ENCODE peak calls at places on chromosomes 6 and 20, in seven cellular contexts. One of them, this sample, is unnamed.

GRCh38 chr6:137291441-137291840 is 72.3 kb upstream of the IFNGR1 start:
- DNase-seq in hippocampal formation: peak
- DNase-seq in central memory CD4-positive, alpha-beta T cell: no peak
- DNase-seq in omental fat pad: no peak
- DNase-seq in A673: peak
- DNase-seq in fibroblast of mammary gland: peak
- DNase-seq in H9: no peak
- DNase-seq in this sample: no peak

GRCh38 chr6:139060332-139060731 is 31.8 kb downstream of the ABRACL start:
- DNase-seq in hippocampal formation: no peak
- DNase-seq in central memory CD4-positive, alpha-beta T cell: no peak
- DNase-seq in omental fat pad: no peak
- DNase-seq in A673: no peak
- DNase-seq in fibroblast of mammary gland: peak
- DNase-seq in H9: no peak
- DNase-seq in this sample: no peak

GRCh38 chr6:43481075-43481474 is 3.7 kb downstream of the TJAP1 start:
- DNase-seq in hippocampal formation: no peak
- DNase-seq in central memory CD4-positive, alpha-beta T cell: no peak
- DNase-seq in omental fat pad: no peak
- DNase-seq in A673: no peak
- DNase-seq in fibroblast of mammary gland: no peak
- DNase-seq in H9: no peak
- DNase-seq in this sample: no peak

GRCh38 chr20:50579511-50579910 is 69.3 kb downstream of the PTPN1 start:
- DNase-seq in hippocampal formation: no peak
- DNase-seq in central memory CD4-positive, alpha-beta T cell: no peak
- DNase-seq in omental fat pad: no peak
- DNase-seq in A673: no peak
- DNase-seq in fibroblast of mammary gland: no peak
- DNase-seq in H9: no peak
- DNase-seq in this sample: no peak

GRCh38 chr6:16683524-16684194 is 77.6 kb downstream of the ATXN1 start:
- DNase-seq in hippocampal formation: no peak
- DNase-seq in central memory CD4-positive, alpha-beta T cell: no peak
- DNase-seq in omental fat pad: no peak
- DNase-seq in A673: peak
- DNase-seq in fibroblast of mammary gland: peak
- DNase-seq in H9: no peak
- DNase-seq in this sample: no peak

GRCh38 chr20:48638546-48638945 is 189.3 kb downstream of the PREX1 start:
- DNase-seq in hippocampal formation: no peak
- DNase-seq in central memory CD4-positive, alpha-beta T cell: no peak
- DNase-seq in omental fat pad: no peak
- DNase-seq in A673: no peak
- DNase-seq in fibroblast of mammary gland: peak
- DNase-seq in H9: no peak
- DNase-seq in this sample: no peak

GRCh38 chr20:22403860-22404608 is 180.3 kb downstream of the FOXA2 start:
- DNase-seq in hippocampal formation: no peak
- DNase-seq in central memory CD4-positive, alpha-beta T cell: no peak
- DNase-seq in omental fat pad: no peak
- DNase-seq in A673: no peak
- DNase-seq in fibroblast of mammary gland: no peak
- DNase-seq in H9: no peak
- DNase-seq in this sample: no peak

GRCh38 chr20:23569570-23569969 is 1.3 kb upstream of the CST9L start:
- DNase-seq in hippocampal formation: no peak
- DNase-seq in central memory CD4-positive, alpha-beta T cell: no peak
- DNase-seq in omental fat pad: no peak
- DNase-seq in A673: no peak
- DNase-seq in fibroblast of mammary gland: no peak
- DNase-seq in H9: no peak
- DNase-seq in this sample: no peak

GRCh38 chr20:38692436-38693411 is 31.6 kb upstream of the SLC32A1 start:
- DNase-seq in hippocampal formation: peak
- DNase-seq in central memory CD4-positive, alpha-beta T cell: peak
- DNase-seq in omental fat pad: no peak
- DNase-seq in A673: peak
- DNase-seq in fibroblast of mammary gland: peak
- DNase-seq in H9: peak
- DNase-seq in this sample: peak

GRCh38 chr6:119157495-119157827 is 79.0 kb upstream of the FAM184A start:
- DNase-seq in hippocampal formation: no peak
- DNase-seq in central memory CD4-positive, alpha-beta T cell: no peak
- DNase-seq in omental fat pad: no peak
- DNase-seq in A673: no peak
- DNase-seq in fibroblast of mammary gland: peak
- DNase-seq in H9: no peak
- DNase-seq in this sample: no peak